ENCODE peak calls at places on chromosomes 11 and 22, in nine cellular contexts. One of them, this sample, is unnamed. For H3K4me1, the result is how much of the 10 kb centered on the place peaks cover.

GRCh38 chr11:126702987-126703386 is 297.6 kb downstream of the KIRREL3 start:
- DNase-seq in adrenal gland: peak
- DNase-seq in astrocyte: no peak
- DNase-seq in testis: peak
- DNase-seq in lower lobe of right lung: no peak
- DNase-seq in IMR-90: no peak
- DNase-seq in PC-3: no peak
- DNase-seq in esophagus squamous epithelium: no peak
- DNase-seq in CD8-positive, alpha-beta T cell: no peak
- DNase-seq in this sample: no peak

GRCh38 chr22:30968015-30968923 is at the start of gene MORC2:
- DNase-seq in adrenal gland: peak
- DNase-seq in lower lobe of right lung: peak
- DNase-seq in astrocyte: peak
- DNase-seq in esophagus squamous epithelium: no peak
- DNase-seq in CD8-positive, alpha-beta T cell: no peak
- DNase-seq in testis: peak
- DNase-seq in IMR-90: peak
- DNase-seq in PC-3: peak
- DNase-seq in this sample: peak

GRCh38 chr11:103007521-103007920 is 52.0 kb upstream of the MMP13 start:
- DNase-seq in esophagus squamous epithelium: no peak
- DNase-seq in adrenal gland: no peak
- DNase-seq in CD8-positive, alpha-beta T cell: no peak
- DNase-seq in astrocyte: peak
- DNase-seq in PC-3: peak
- DNase-seq in lower lobe of right lung: no peak
- DNase-seq in IMR-90: peak
- DNase-seq in testis: no peak
- DNase-seq in this sample: no peak

GRCh38 chr11:122661182-122661945 is 5.8 kb downstream of the UBASH3B start:
- DNase-seq in adrenal gland: no peak
- DNase-seq in PC-3: peak
- DNase-seq in astrocyte: peak
- DNase-seq in testis: no peak
- DNase-seq in esophagus squamous epithelium: no peak
- DNase-seq in CD8-positive, alpha-beta T cell: no peak
- DNase-seq in IMR-90: peak
- DNase-seq in lower lobe of right lung: no peak
- DNase-seq in this sample: no peak

GRCh38 chr11:2399488-2400068 is 972 bp upstream of the TSSC4 start:
- DNase-seq in testis: no peak
- DNase-seq in IMR-90: no peak
- DNase-seq in CD8-positive, alpha-beta T cell: peak
- DNase-seq in PC-3: no peak
- DNase-seq in adrenal gland: no peak
- DNase-seq in astrocyte: peak
- DNase-seq in lower lobe of right lung: no peak
- DNase-seq in esophagus squamous epithelium: no peak
- DNase-seq in this sample: peak

GRCh38 chr22:29756341-29756740 is 10.5 kb downstream of the ZMAT5 start:
- DNase-seq in testis: no peak
- DNase-seq in lower lobe of right lung: no peak
- DNase-seq in esophagus squamous epithelium: no peak
- DNase-seq in PC-3: peak
- DNase-seq in adrenal gland: no peak
- DNase-seq in astrocyte: no peak
- DNase-seq in IMR-90: no peak
- DNase-seq in CD8-positive, alpha-beta T cell: no peak
- DNase-seq in this sample: no peak

GRCh38 chr11:45110562-45110961 is 35.9 kb upstream of the PRDM11 start:
- DNase-seq in adrenal gland: peak
- DNase-seq in esophagus squamous epithelium: no peak
- DNase-seq in CD8-positive, alpha-beta T cell: no peak
- DNase-seq in IMR-90: peak
- DNase-seq in PC-3: peak
- DNase-seq in lower lobe of right lung: no peak
- DNase-seq in testis: peak
- DNase-seq in astrocyte: peak
- DNase-seq in this sample: no peak

GRCh38 chr11:18617688-18618340 is 16.3 kb downstream of the SPTY2D1 start:
- DNase-seq in lower lobe of right lung: no peak
- DNase-seq in astrocyte: peak
- DNase-seq in adrenal gland: no peak
- DNase-seq in esophagus squamous epithelium: no peak
- DNase-seq in PC-3: no peak
- DNase-seq in IMR-90: peak
- DNase-seq in CD8-positive, alpha-beta T cell: no peak
- DNase-seq in testis: no peak
- DNase-seq in this sample: no peak

GRCh38 chr11:22165799-22166548 is 26.9 kb upstream of the ANO5 start:
- DNase-seq in lower lobe of right lung: no peak
- DNase-seq in astrocyte: no peak
- DNase-seq in esophagus squamous epithelium: no peak
- DNase-seq in IMR-90: no peak
- DNase-seq in PC-3: no peak
- DNase-seq in adrenal gland: no peak
- DNase-seq in testis: no peak
- DNase-seq in CD8-positive, alpha-beta T cell: no peak
- DNase-seq in this sample: no peak

GRCh38 chr22:30998329-30998728 is 29.3 kb downstream of the TUG1 start:
- DNase-seq in astrocyte: no peak
- DNase-seq in PC-3: no peak
- DNase-seq in testis: no peak
- DNase-seq in IMR-90: no peak
- DNase-seq in CD8-positive, alpha-beta T cell: no peak
- DNase-seq in lower lobe of right lung: no peak
- DNase-seq in adrenal gland: no peak
- DNase-seq in esophagus squamous epithelium: no peak
- DNase-seq in this sample: no peak

GRCh38 chr11:116990811-116991210 is 107.4 kb downstream of the SIK3 start:
- DNase-seq in adrenal gland: no peak
- DNase-seq in IMR-90: no peak
- DNase-seq in PC-3: no peak
- DNase-seq in astrocyte: peak
- DNase-seq in testis: no peak
- DNase-seq in CD8-positive, alpha-beta T cell: no peak
- DNase-seq in esophagus squamous epithelium: no peak
- DNase-seq in lower lobe of right lung: no peak
- DNase-seq in this sample: no peak
- H3K4me1 ChIP-seq in adrenal gland: under half
- H3K4me1 ChIP-seq in IMR-90: under half
- H3K4me1 ChIP-seq in PC-3: under half
- H3K4me1 ChIP-seq in astrocyte: under half
- H3K4me1 ChIP-seq in testis: under half
- H3K4me1 ChIP-seq in CD8-positive, alpha-beta T cell: under half
- H3K4me1 ChIP-seq in esophagus squamous epithelium: under half
- H3K4me1 ChIP-seq in lower lobe of right lung: under half
- H3K4me1 ChIP-seq in this sample: under half

DNA sequence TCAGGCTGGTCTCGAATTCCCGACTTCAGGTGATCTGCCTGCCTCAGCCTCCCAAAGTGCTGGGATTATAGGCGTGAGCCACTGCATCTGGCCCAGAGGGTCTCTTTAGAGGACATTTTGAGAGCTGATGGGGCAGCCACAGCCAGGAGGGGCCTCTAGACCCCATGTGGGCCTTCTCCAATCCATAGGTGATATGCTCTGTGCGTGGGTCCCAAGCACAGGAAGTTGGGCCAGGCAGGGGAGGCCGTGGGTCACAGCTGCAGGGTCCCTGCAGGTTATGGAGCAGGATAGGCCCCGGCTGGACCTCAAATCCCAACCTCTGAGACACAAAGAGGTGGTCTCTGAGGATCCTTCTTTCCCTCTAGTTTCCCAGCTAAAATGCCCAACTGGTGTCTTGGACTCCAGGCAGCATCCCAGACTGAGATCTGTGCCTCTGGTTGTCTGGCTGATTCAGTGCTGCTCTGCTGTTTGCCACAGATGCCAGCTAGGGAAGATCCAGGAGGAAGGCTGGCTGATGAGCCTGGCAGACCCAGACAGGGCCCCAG is 1.5 kb downstream of the LRRC75B start:
- DNase-seq in testis: no peak
- DNase-seq in esophagus squamous epithelium: no peak
- DNase-seq in adrenal gland: no peak
- DNase-seq in lower lobe of right lung: no peak
- DNase-seq in astrocyte: no peak
- DNase-seq in CD8-positive, alpha-beta T cell: no peak
- DNase-seq in IMR-90: no peak
- DNase-seq in PC-3: no peak
- DNase-seq in this sample: no peak
- H3K4me1 ChIP-seq in testis: half or more
- H3K4me1 ChIP-seq in esophagus squamous epithelium: under half
- H3K4me1 ChIP-seq in adrenal gland: under half
- H3K4me1 ChIP-seq in lower lobe of right lung: under half
- H3K4me1 ChIP-seq in astrocyte: under half
- H3K4me1 ChIP-seq in CD8-positive, alpha-beta T cell: under half
- H3K4me1 ChIP-seq in IMR-90: under half
- H3K4me1 ChIP-seq in PC-3: under half
- H3K4me1 ChIP-seq in this sample: under half

GRCh38 chr11:48107188-48107704 is 109.4 kb upstream of the OR4B1 start:
- DNase-seq in lower lobe of right lung: no peak
- DNase-seq in astrocyte: peak
- DNase-seq in testis: no peak
- DNase-seq in esophagus squamous epithelium: no peak
- DNase-seq in IMR-90: peak
- DNase-seq in adrenal gland: no peak
- DNase-seq in PC-3: peak
- DNase-seq in CD8-positive, alpha-beta T cell: no peak
- DNase-seq in this sample: no peak

GRCh38 chr11:48108231-48109045 is 108.2 kb upstream of the OR4B1 start:
- DNase-seq in astrocyte: no peak
- DNase-seq in lower lobe of right lung: no peak
- DNase-seq in esophagus squamous epithelium: no peak
- DNase-seq in testis: no peak
- DNase-seq in CD8-positive, alpha-beta T cell: no peak
- DNase-seq in IMR-90: no peak
- DNase-seq in PC-3: no peak
- DNase-seq in adrenal gland: no peak
- DNase-seq in this sample: no peak

GRCh38 chr11:48105096-48105990 is 111.3 kb upstream of the OR4B1 start:
- DNase-seq in adrenal gland: no peak
- DNase-seq in astrocyte: no peak
- DNase-seq in esophagus squamous epithelium: no peak
- DNase-seq in IMR-90: no peak
- DNase-seq in PC-3: no peak
- DNase-seq in lower lobe of right lung: no peak
- DNase-seq in testis: no peak
- DNase-seq in CD8-positive, alpha-beta T cell: no peak
- DNase-seq in this sample: no peak

GRCh38 chr11:48104562-48104924 is 112.1 kb upstream of the OR4B1 start:
- DNase-seq in CD8-positive, alpha-beta T cell: no peak
- DNase-seq in astrocyte: no peak
- DNase-seq in adrenal gland: no peak
- DNase-seq in IMR-90: no peak
- DNase-seq in testis: no peak
- DNase-seq in lower lobe of right lung: no peak
- DNase-seq in esophagus squamous epithelium: no peak
- DNase-seq in PC-3: no peak
- DNase-seq in this sample: no peak

GRCh38 chr11:48106166-48106565 is 110.4 kb upstream of the OR4B1 start:
- DNase-seq in IMR-90: no peak
- DNase-seq in astrocyte: no peak
- DNase-seq in testis: no peak
- DNase-seq in esophagus squamous epithelium: no peak
- DNase-seq in adrenal gland: no peak
- DNase-seq in PC-3: no peak
- DNase-seq in lower lobe of right lung: no peak
- DNase-seq in CD8-positive, alpha-beta T cell: no peak
- DNase-seq in this sample: no peak
- H3K4me1 ChIP-seq in IMR-90: under half
- H3K4me1 ChIP-seq in astrocyte: under half
- H3K4me1 ChIP-seq in testis: under half
- H3K4me1 ChIP-seq in esophagus squamous epithelium: under half
- H3K4me1 ChIP-seq in adrenal gland: under half
- H3K4me1 ChIP-seq in PC-3: under half
- H3K4me1 ChIP-seq in lower lobe of right lung: under half
- H3K4me1 ChIP-seq in CD8-positive, alpha-beta T cell: under half
- H3K4me1 ChIP-seq in this sample: under half

DNA sequence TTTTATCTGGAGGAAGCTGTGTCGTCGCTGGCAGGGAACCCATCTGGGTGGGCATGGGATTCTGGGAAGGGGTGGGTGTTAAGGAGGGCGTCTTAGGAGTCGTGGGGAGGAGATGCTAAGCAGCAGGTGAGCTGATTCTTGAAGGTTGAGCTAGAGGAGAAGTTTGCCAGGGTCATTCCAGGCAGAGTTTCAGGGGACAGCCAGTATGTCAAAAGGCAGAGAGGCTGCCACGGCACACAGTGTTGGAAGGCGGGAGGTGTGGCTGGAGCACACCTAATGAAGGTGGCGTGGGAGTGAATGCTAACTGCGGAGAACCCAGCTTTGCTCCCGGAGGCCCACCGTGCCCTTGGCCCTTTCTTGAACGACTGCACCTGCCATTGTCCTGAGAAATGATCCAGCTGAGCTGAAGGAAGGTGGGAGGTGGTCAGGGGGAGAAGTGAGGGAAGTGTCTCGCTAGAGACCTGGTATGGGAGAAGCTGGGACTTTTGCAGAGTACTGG is 1.3 kb downstream of the FAM118A start:
- DNase-seq in testis: no peak
- DNase-seq in PC-3: no peak
- DNase-seq in adrenal gland: no peak
- DNase-seq in CD8-positive, alpha-beta T cell: no peak
- DNase-seq in esophagus squamous epithelium: no peak
- DNase-seq in lower lobe of right lung: no peak
- DNase-seq in IMR-90: no peak
- DNase-seq in astrocyte: no peak
- DNase-seq in this sample: no peak
- H3K4me1 ChIP-seq in testis: under half
- H3K4me1 ChIP-seq in PC-3: under half
- H3K4me1 ChIP-seq in adrenal gland: under half
- H3K4me1 ChIP-seq in CD8-positive, alpha-beta T cell: under half
- H3K4me1 ChIP-seq in esophagus squamous epithelium: under half
- H3K4me1 ChIP-seq in lower lobe of right lung: under half
- H3K4me1 ChIP-seq in IMR-90: under half
- H3K4me1 ChIP-seq in astrocyte: under half
- H3K4me1 ChIP-seq in this sample: under half

DNA sequence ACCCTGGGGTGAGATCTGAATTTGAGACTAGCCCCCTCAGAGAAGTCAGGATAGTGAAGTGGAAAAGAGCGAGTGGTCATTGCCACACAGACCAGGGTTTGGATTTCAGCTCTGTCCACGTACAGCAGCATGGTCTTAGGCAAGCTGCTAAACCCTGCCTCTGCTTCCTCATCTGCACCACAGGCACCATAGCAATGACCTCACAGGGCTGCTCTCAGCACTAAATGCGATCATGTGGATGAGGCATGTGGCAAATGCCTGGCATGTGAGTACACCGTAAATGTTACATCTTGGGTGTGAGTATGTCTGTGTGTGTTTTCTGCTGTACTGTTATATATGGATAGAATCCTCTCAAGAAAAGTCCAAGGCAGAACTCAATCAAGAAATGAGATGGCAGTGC is 15.8 kb downstream of the NAV2 start:
- DNase-seq in lower lobe of right lung: peak
- DNase-seq in astrocyte: peak
- DNase-seq in PC-3: no peak
- DNase-seq in CD8-positive, alpha-beta T cell: no peak
- DNase-seq in IMR-90: peak
- DNase-seq in testis: peak
- DNase-seq in adrenal gland: no peak
- DNase-seq in esophagus squamous epithelium: no peak
- DNase-seq in this sample: no peak
- H3K4me1 ChIP-seq in lower lobe of right lung: under half
- H3K4me1 ChIP-seq in astrocyte: under half
- H3K4me1 ChIP-seq in PC-3: under half
- H3K4me1 ChIP-seq in CD8-positive, alpha-beta T cell: under half
- H3K4me1 ChIP-seq in IMR-90: under half
- H3K4me1 ChIP-seq in testis: under half
- H3K4me1 ChIP-seq in adrenal gland: under half
- H3K4me1 ChIP-seq in esophagus squamous epithelium: under half
- H3K4me1 ChIP-seq in this sample: under half

This sample was measured in pancreas.